ENCODE peak calls at places on chromosomes 5 and 9, in nine cellular contexts. M, K, U, C, O, J, T, H and L are unnamed samples.

GRCh38 chr9:72718503-72718902 is 197.1 kb downstream of the TMC1 start:
- DNase-seq in M (no peak), K (no peak), U (no peak), C (no peak), O (no peak), J (no peak), T (no peak), H (no peak), L (no peak)

GRCh38 chr9:19216466-19216865 is 14.0 kb upstream of the DENND4C start:
- DNase-seq in M (no peak), K (no peak), U (no peak), C (no peak), O (no peak), J (no peak), T (no peak), H (no peak), L (no peak)

GRCh38 chr5:139022528-139022927 is 147.4 kb upstream of the LRRTM2 start:
- DNase-seq in M (no peak), K (peak; percentile 25), U (no peak), C (no peak), O (no peak), J (no peak), T (no peak), H (peak; percentile 71), L (peak; percentile 23)

GRCh38 chr9:82513976-82514735 is 525.6 kb downstream of the SPATA31D1 start:
- DNase-seq in M (no peak), K (no peak), U (peak; percentile 37), C (no peak), O (no peak), J (no peak), T (no peak), H (no peak), L (no peak)

GRCh38 chr5:14172149-14172795 is 29.1 kb downstream of the TRIO start:
- DNase-seq in M (no peak), K (no peak), U (no peak), C (no peak), O (no peak), J (no peak), T (no peak), H (no peak), L (no peak)

GRCh38 chr9:130834371-130835311 is at the start of gene ABL1:
- DNase-seq in M (peak; percentile 84), K (peak; percentile 83), U (peak; percentile 75), C (peak; percentile 85), O (peak; percentile 82), J (peak; percentile 80), T (peak; percentile 70), H (peak; percentile 70), L (peak; percentile 89)

GRCh38 chr9:111038336-111039202 is at the start of gene LPAR1:
- DNase-seq in M (peak; percentile 18), K (peak; percentile 62), U (peak; percentile 39), C (peak; percentile 65), O (peak; percentile 62), J (peak; percentile 66), T (peak; percentile 53), H (peak; percentile 52), L (peak; percentile 89)

GRCh38 chr5:14451866-14452265 is 129.7 kb upstream of the OTULINL start:
- DNase-seq in M (no peak), K (no peak), U (no peak), C (no peak), O (no peak), J (no peak), T (no peak), H (no peak), L (no peak)

GRCh38 chr9:34594177-34594576 is 4.7 kb upstream of the CNTFR start:
- DNase-seq in M (no peak), K (no peak), U (peak; percentile 48), C (no peak), O (no peak), J (no peak), T (no peak), H (no peak), L (no peak)

GRCh38 chr5:132889501-132889900 is 16.0 kb downstream of the LEAP2 start:
- DNase-seq in M (no peak), K (no peak), U (no peak), C (no peak), O (no peak), J (no peak), T (no peak), H (no peak), L (no peak)

DNA sequence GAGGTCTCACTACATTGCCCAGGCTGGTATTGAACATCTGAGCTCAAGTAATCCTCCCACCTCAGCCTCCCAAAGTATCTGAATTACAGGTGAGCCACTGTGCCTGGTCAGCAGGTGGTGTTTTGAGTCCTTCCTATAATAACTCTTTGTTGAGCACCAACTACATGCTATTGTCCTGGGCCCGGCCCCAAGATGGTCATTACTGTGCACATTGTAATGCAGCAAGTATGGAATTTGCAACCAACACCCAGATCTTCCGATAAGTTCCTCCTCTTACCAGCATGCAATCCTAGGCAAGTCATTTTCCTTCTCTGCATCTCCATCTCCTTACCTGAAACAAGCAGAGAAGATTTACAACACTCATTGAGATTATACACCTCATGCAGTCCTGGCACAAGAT is 510.3 kb upstream of the KLF4 start:
- DNase-seq in M (no peak), K (peak; percentile 48), U (no peak), C (no peak), O (peak; percentile 6), J (no peak), T (no peak), H (no peak), L (no peak)
- TF ChIP-seq CTCF in M (no peak), K (no peak), U (no peak), C (no peak), O (no peak), J (no peak), T (no peak), H (no peak), L (no peak)

GRCh38 chr5:53479656-53480473 is 564 bp upstream of the FST start:
- DNase-seq in M (peak; percentile 48), K (peak; percentile 85), U (peak; percentile 56), C (peak; percentile 55), O (peak; percentile 78), J (no peak), T (peak; percentile 48), H (no peak), L (peak; percentile 85)

GRCh38 chr5:53480474-53481353 is at the start of gene FST:
- DNase-seq in M (no peak), K (no peak), U (peak; percentile 15), C (no peak), O (peak; percentile 47), J (no peak), T (peak; percentile 45), H (no peak), L (no peak)

GRCh38 chr5:53481354-53481886 is 991 bp downstream of the FST start:
- DNase-seq in M (no peak), K (peak; percentile 59), U (no peak), C (no peak), O (peak; percentile 37), J (no peak), T (no peak), H (no peak), L (no peak)

GRCh38 chr5:53481887-53482716 is 1.7 kb downstream of the FST start:
- DNase-seq in M (peak; percentile 48), K (peak; percentile 85), U (peak; percentile 57), C (peak; percentile 64), O (peak; percentile 86), J (peak; percentile 70), T (peak; percentile 72), H (peak; percentile 65), L (peak; percentile 91)

DNA sequence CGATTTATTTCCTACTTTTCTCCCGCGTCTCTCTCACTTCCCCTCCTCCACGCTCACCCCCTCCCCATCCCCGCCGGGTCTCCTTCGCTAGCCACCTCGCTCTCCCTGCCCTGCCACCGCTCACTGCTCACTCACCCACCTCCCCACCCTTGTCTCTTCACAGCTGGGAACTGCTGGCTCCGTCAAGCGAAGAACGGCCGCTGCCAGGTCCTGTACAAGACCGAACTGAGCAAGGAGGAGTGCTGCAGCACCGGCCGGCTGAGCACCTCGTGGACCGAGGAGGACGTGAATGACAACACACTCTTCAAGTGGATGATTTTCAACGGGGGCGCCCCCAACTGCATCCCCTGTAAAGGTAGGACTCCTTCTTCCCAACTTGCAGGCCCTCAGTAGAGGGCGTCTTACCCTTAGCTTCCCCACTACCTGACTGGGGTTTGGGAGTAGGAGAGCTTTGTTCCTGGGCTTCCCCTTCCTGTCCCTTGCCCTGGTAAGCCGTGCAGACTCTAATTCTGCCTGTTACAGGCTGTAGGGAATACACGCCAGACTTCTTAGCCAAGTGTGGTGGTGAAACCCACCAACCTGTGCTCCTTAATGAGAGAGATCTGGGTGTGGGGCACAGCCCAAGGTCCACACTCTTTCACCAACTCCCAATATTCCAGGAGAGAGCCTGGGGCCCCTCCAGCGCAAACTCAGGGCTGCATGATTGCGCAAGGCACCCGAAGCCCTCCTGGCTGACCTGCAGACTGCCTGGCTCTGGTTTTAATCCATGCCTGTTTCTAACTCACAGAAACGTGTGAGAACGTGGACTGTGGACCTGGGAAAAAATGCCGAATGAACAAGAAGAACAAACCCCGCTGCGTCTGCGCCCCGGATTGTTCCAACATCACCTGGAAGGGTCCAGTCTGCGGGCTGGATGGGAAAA is 2.5 kb downstream of the FST start:
- DNase-seq in M (peak; percentile 11), K (peak; percentile 40), U (peak; percentile 20), C (peak; percentile 27), O (peak; percentile 58), J (no peak), T (peak; percentile 40), H (no peak), L (no peak)
- TF ChIP-seq CTCF in M (no peak), K (peak; percentile 33), U (no peak), C (peak; percentile 40), O (peak; percentile 37), J (peak; percentile 28), T (no peak), H (peak; percentile 65), L (peak; percentile 45)

GRCh38 chr5:120926471-120926870 is 462.4 kb downstream of the PRR16 start:
- DNase-seq in M (no peak), K (no peak), U (no peak), C (no peak), O (no peak), J (no peak), T (no peak), H (no peak), L (no peak)
- TF ChIP-seq CTCF in M (no peak), K (no peak), U (no peak), C (no peak), O (no peak), J (no peak), T (no peak), H (no peak), L (no peak)

GRCh38 chr9:97853056-97853843 is at the start of gene FOXE1:
- DNase-seq in M (no peak), K (no peak), U (no peak), C (peak; percentile 31), O (no peak), J (no peak), T (no peak), H (no peak), L (peak; percentile 80)

GRCh38 chr9:97854696-97855485 is 1.9 kb downstream of the FOXE1 start:
- DNase-seq in M (no peak), K (no peak), U (no peak), C (no peak), O (no peak), J (no peak), T (no peak), H (no peak), L (peak; percentile 76)

GRCh38 chr9:97852399-97853055 is 499 bp upstream of the FOXE1 start:
- DNase-seq in M (no peak), K (no peak), U (no peak), C (no peak), O (no peak), J (no peak), T (no peak), H (no peak), L (peak; percentile 78)

GRCh38 chr9:97855486-97855875 is 2.5 kb downstream of the FOXE1 start:
- DNase-seq in M (no peak), K (no peak), U (no peak), C (no peak), O (no peak), J (no peak), T (no peak), H (no peak), L (peak; percentile 72)

GRCh38 chr9:97853844-97854695 is 1.0 kb downstream of the FOXE1 start:
- DNase-seq in M (no peak), K (peak; percentile 18), U (no peak), C (peak; percentile 87), O (no peak), J (no peak), T (peak; percentile 60), H (peak; percentile 48), L (peak; percentile 77)
- TF ChIP-seq CTCF in M (peak; percentile 25), K (no peak), U (no peak), C (peak; percentile 75), O (no peak), J (no peak), T (peak; percentile 46), H (peak; percentile 40), L (peak; percentile 30)